ENCODE peak calls at places on chromosomes 7 and 10, in six cellular contexts. Y, R, B, F, V and E are unnamed samples.
A peak's percentile ranks its signal among the peaks of the same experiment; 100 is the strongest.

GRCh38 chr7:135856356-135857144 is 107.9 kb upstream of the FAM180A start:
- DNase-seq in Y (peak; percentile 57), R (no peak), B (no peak), F (no peak), V (no peak), E (peak; percentile 92)

GRCh38 chr7:154863766-154864530 is 139.0 kb downstream of the PAXIP1 start:
- DNase-seq in Y (no peak), R (no peak), B (no peak), F (no peak), V (no peak), E (no peak)

GRCh38 chr10:69360485-69361302 is 56.0 kb downstream of the TACR2 start:
- DNase-seq in Y (peak; percentile 89), R (peak; percentile 69), B (peak; percentile 84), F (peak; percentile 95), V (peak; percentile 88), E (peak; percentile 92)

GRCh38 chr10:27801171-27801785 is 55.7 kb upstream of the MKX start:
- DNase-seq in Y (no peak), R (no peak), B (no peak), F (no peak), V (no peak), E (no peak)

GRCh38 chr10:67433276-67433675 is 262.7 kb downstream of the CTNNA3 start:
- DNase-seq in Y (no peak), R (no peak), B (no peak), F (no peak), V (no peak), E (no peak)

GRCh38 chr10:102657984-102658724 is 13.9 kb downstream of the TRIM8 start:
- DNase-seq in Y (peak; percentile 80), R (peak; percentile 55), B (no peak), F (peak; percentile 86), V (peak; percentile 82), E (no peak)

GRCh38 chr10:99369126-99369525 is 40.0 kb downstream of the CNNM1 start:
- DNase-seq in Y (no peak), R (no peak), B (no peak), F (no peak), V (no peak), E (peak; percentile 15)

GRCh38 chr7:99244942-99245341 is 27.7 kb upstream of the MYH16 start:
- DNase-seq in Y (no peak), R (no peak), B (no peak), F (no peak), V (no peak), E (peak; percentile 31)

GRCh38 chr7:29976673-29977072 is 12.9 kb downstream of the SCRN1 start:
- DNase-seq in Y (peak; percentile 89), R (peak; percentile 47), B (no peak), F (no peak), V (no peak), E (peak; percentile 64)

GRCh38 chr10:14126697-14127440 is 203.9 kb downstream of the FRMD4A start:
- DNase-seq in Y (peak; percentile 20), R (no peak), B (no peak), F (no peak), V (no peak), E (peak; percentile 13)

GRCh38 chr10:54985732-54986131 is 184.7 kb upstream of the PCDH15 start:
- DNase-seq in Y (peak; percentile 16), R (no peak), B (no peak), F (no peak), V (no peak), E (peak; percentile 10)

GRCh38 chr7:28155019-28155660 is 25.5 kb downstream of the JAZF1 start:
- DNase-seq in Y (no peak), R (no peak), B (no peak), F (no peak), V (no peak), E (no peak)

GRCh38 chr10:113523071-113523470 is 29.8 kb upstream of the HABP2 start:
- DNase-seq in Y (no peak), R (no peak), B (no peak), F (no peak), V (peak; percentile 8), E (no peak)

GRCh38 chr7:88218428-88218745 is 1.5 kb downstream of the SRI start:
- DNase-seq in Y (no peak), R (no peak), B (no peak), F (no peak), V (no peak), E (no peak)

GRCh38 chr7:50335795-50336754 is 31.6 kb downstream of the IKZF1 start:
- DNase-seq in Y (no peak), R (no peak), B (no peak), F (no peak), V (no peak), E (no peak)

GRCh38 chr10:6513509-6513908 is 66.6 kb downstream of the PRKCQ start:
- DNase-seq in Y (no peak), R (no peak), B (no peak), F (no peak), V (no peak), E (no peak)

GRCh38 chr10:16521311-16522016 is at the start of gene C1QL3:
- DNase-seq in Y (peak; percentile 35), R (no peak), B (no peak), F (no peak), V (no peak), E (peak; percentile 18)

GRCh38 chr10:79090134-79090803 is 21.5 kb downstream of the ZMIZ1 start:
- DNase-seq in Y (peak; percentile 58), R (no peak), B (no peak), F (no peak), V (no peak), E (no peak)

GRCh38 chr7:155815332-155816191 is 3.3 kb upstream of the SHH start:
- DNase-seq in Y (peak; percentile 53), R (no peak), B (no peak), F (peak; percentile 64), V (peak; percentile 70), E (peak; percentile 33)

GRCh38 chr7:51085034-51085692 is 231.4 kb downstream of the COBL start:
- DNase-seq in Y (no peak), R (no peak), B (no peak), F (no peak), V (no peak), E (no peak)

GRCh38 chr10:123044391-123044790 is 35.6 kb downstream of the ACADSB start:
- DNase-seq in Y (peak; percentile 17), R (no peak), B (no peak), F (no peak), V (no peak), E (peak; percentile 11)

GRCh38 chr10:3499120-3499519 is 285.9 kb downstream of the KLF6 start:
- DNase-seq in Y (peak; percentile 41), R (no peak), B (no peak), F (no peak), V (no peak), E (peak; percentile 43)

GRCh38 chr10:4242561-4243035 is 457.6 kb upstream of the KLF6 start:
- DNase-seq in Y (peak; percentile 84), R (peak; percentile 21), B (peak; percentile 62), F (no peak), V (no peak), E (peak; percentile 98)

GRCh38 chr10:49568235-49568634 is 29.3 kb upstream of the ERCC6 start:
- DNase-seq in Y (peak; percentile 65), R (no peak), B (no peak), F (no peak), V (no peak), E (peak; percentile 60)

GRCh38 chr10:32412499-32412853 is 33.5 kb upstream of the CCDC7 start:
- DNase-seq in Y (peak; percentile 25), R (no peak), B (no peak), F (no peak), V (no peak), E (peak; percentile 44)

GRCh38 chr7:101133621-101134398 is 6.9 kb downstream of the SERPINE1 start:
- DNase-seq in Y (peak; percentile 70), R (no peak), B (no peak), F (no peak), V (no peak), E (peak; percentile 56)

GRCh38 chr10:33143160-33143728 is 185.2 kb upstream of the ITGB1 start:
- DNase-seq in Y (peak; percentile 57), R (no peak), B (no peak), F (no peak), V (no peak), E (peak; percentile 81)

GRCh38 chr7:142722289-142722794 is 26.9 kb upstream of the PRSS1 start:
- DNase-seq in Y (no peak), R (no peak), B (no peak), F (no peak), V (no peak), E (no peak)

GRCh38 chr7:35261476-35262285 is 7.8 kb upstream of the TBX20 start:
- DNase-seq in Y (no peak), R (no peak), B (no peak), F (no peak), V (no peak), E (no peak)
- TF ChIP-seq CTCF in Y (no peak), R (no peak), B (no peak), F (no peak), V (no peak), E (no peak)

DNA sequence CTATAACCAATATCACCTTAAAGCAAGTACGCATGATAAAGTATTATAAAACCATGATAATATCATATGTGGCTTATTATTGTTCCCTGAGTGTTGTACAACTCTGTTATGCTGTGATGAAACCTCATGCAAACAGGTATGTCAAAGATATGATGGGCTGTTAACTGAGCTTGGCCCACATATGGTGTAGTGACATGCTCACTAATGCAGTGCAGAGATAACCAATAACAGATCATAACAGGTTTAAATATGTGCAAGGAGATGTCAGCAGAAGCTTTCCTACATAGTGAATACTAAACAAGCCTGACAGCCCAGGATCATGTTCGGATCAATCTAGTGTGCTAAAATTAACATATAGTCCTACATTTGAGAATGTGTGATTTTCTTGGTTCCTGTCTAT is 9.6 kb downstream of the CFTR start:
- DNase-seq in Y (no peak), R (no peak), B (no peak), F (no peak), V (no peak), E (no peak)
- H3K4me3 ChIP-seq in Y (no peak overlapping the region), R (no peak overlapping the region), B (no peak overlapping the region), F (no peak overlapping the region), V (no peak overlapping the region), E (no peak overlapping the region)

DNA sequence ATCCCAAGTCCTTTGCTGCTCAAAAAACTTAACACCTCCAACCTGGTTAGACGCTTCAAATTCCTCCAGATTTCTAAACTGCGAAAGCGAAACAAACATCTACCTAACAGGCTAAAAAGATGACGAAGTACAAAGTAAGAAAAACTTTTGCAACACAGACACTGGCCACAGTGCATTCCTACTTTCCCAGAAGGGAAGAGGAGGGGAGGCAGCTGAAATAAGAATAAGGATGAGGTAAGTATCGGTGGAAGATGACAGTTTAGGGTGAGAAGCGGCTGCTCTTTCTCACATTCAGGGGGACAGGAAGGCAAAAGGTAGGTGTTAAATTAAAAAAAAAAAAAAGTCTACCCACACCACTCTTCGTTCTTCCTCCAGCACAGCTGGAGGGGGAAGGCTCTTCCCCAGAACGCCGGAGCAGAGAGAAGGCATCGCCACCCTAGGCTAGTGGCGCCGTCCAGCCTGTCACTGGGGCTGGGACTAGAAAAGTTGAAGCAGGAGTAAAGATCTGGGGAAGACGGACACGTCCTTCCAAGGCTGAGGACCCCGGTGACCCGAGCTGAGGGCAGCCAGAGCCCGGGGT is 909 bp downstream of the DNAJC1 start:
- DNase-seq in Y (peak; percentile 75), R (no peak), B (no peak), F (peak; percentile 24), V (no peak), E (peak; percentile 65)
- TF ChIP-seq CTCF in Y (no peak), R (no peak), B (no peak), F (no peak), V (no peak), E (no peak)

DNA sequence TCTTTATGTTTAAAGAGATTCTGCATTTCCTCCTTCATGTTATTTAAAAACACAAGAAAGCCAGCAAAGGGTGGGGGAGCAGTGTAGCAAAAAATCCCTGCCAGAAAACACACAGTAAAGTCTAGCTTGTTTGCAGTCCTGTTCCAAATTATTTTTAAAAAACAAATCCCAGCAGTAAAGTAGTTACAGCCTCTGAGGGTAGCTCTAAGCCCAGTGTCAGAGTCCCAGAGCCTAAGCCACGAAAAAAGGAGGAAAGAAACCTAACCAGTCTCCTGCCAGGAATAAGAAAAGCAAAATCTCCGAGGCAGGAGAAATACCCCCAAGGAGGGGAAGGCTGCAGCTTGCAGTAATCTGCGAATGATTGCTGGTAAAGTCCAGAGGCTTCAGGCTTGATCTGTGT is 219.7 kb upstream of the CELF2 start:
- DNase-seq in Y (peak; percentile 44), R (peak; percentile 31), B (no peak), F (no peak), V (no peak), E (no peak)
- H3K4me3 ChIP-seq in Y (no peak overlapping the region), R (peak overlapping the region; percentile 13), B (peak overlapping the region; percentile 27), F (peak overlapping the region; percentile 12), V (no peak overlapping the region), E (no peak overlapping the region)